ENCODE peak calls at places on chromosomes 3 and 15, in eight cellular contexts. F, Y, E, L, M, Q, O and D are unnamed samples.

GRCh38 chr3:128703561-128703960 is 22.4 kb upstream of the RAB7A start:
- DNase-seq in O (no peak), Q (no peak), F (no peak), E (no peak), Y (no peak), L (no peak), M (no peak), D (no peak)

GRCh38 chr15:74320358-74321247 is 46.8 kb downstream of the CYP11A1 start:
- DNase-seq in F (no peak), O (peak; percentile 76), Q (peak; percentile 57), E (peak; percentile 62), L (peak; percentile 67), M (no peak), Y (peak; percentile 68), D (no peak)

GRCh38 chr3:167861649-167862048 is 126.1 kb downstream of the SERPINI1 start:
- DNase-seq in Y (peak; percentile 26), Q (no peak), E (no peak), L (peak; percentile 17), F (no peak), M (no peak), O (no peak), D (no peak)

GRCh38 chr15:52213206-52213605 is 22.0 kb upstream of the GNB5 start:
- DNase-seq in Y (no peak), O (no peak), E (no peak), F (no peak), L (no peak), M (no peak), Q (no peak), D (no peak)

GRCh38 chr15:48671381-48672022 is 26.0 kb upstream of the FBN1 start:
- DNase-seq in Q (peak; percentile 91), M (no peak), F (no peak), E (no peak), O (no peak), Y (peak; percentile 85), L (peak; percentile 78), D (no peak)

GRCh38 chr3:16066975-16067374 is 107.5 kb upstream of the GALNT15 start:
- DNase-seq in M (no peak), Q (peak; percentile 100), L (peak; percentile 77), F (no peak), O (no peak), Y (peak; percentile 97), E (no peak), D (no peak)

GRCh38 chr3:112773864-112774263 is 72.8 kb downstream of the CD200R1L start:
- DNase-seq in Q (no peak), L (no peak), E (no peak), F (no peak), Y (peak; percentile 15), M (no peak), O (no peak), D (no peak)

GRCh38 chr3:43870844-43871626 is 180.3 kb downstream of the ABHD5 start:
- DNase-seq in Y (no peak), E (no peak), M (no peak), O (no peak), L (no peak), F (no peak), Q (peak; percentile 46), D (no peak)

GRCh38 chr15:80401471-80401870 is 2.7 kb upstream of the ARNT2 start:
- DNase-seq in M (no peak), L (no peak), O (no peak), F (no peak), E (no peak), Y (no peak), Q (no peak), D (no peak)